ENCODE peak calls at places on chromosomes 16 and 17, in seven cellular contexts. T, N, W, Z, X, A and I are unnamed samples.

GRCh38 chr16:8855972-8856371 is 12.8 kb downstream of the CARHSP1 start:
- DNase-seq in T (no peak), Z (no peak), W (no peak), A (no peak), N (no peak), X (no peak), I (no peak)

GRCh38 chr16:23948949-23949392 is 113.2 kb downstream of the PRKCB start:
- DNase-seq in X (no peak), N (no peak), A (peak), Z (peak), T (no peak), W (no peak), I (no peak)

GRCh38 chr16:6020162-6020980 is 922.8 kb upstream of the EEF2KMT start:
- DNase-seq in T (no peak), A (no peak), W (no peak), N (no peak), Z (no peak), X (no peak), I (no peak)

GRCh38 chr16:88747588-88748301 is 37.3 kb downstream of the PIEZO1 start:
- DNase-seq in X (peak), A (no peak), Z (no peak), N (no peak), W (no peak), T (peak), I (no peak)

GRCh38 chr16:78045865-78046581 is 23.7 kb downstream of the CLEC3A start:
- DNase-seq in W (peak), A (peak), X (peak), Z (peak), N (no peak), T (peak), I (peak)

GRCh38 chr17:55394357-55395021 is 27.1 kb downstream of the MMD start:
- DNase-seq in W (no peak), N (no peak), Z (no peak), A (no peak), T (no peak), X (no peak), I (no peak)

GRCh38 chr17:64950871-64951270 is 31.6 kb upstream of the LRRC37A3 start:
- DNase-seq in X (no peak), Z (no peak), N (no peak), W (no peak), A (no peak), T (no peak), I (no peak)

GRCh38 chr16:84058211-84058610 is 15.6 kb upstream of the SLC38A8 start:
- DNase-seq in N (no peak), T (no peak), A (no peak), Z (no peak), W (no peak), X (no peak), I (no peak)

GRCh38 chr17:13576661-13577526 is 24.8 kb downstream of the HS3ST3A1 start:
- DNase-seq in X (no peak), A (no peak), T (no peak), Z (no peak), W (no peak), N (no peak), I (no peak)

GRCh38 chr16:67206129-67206837 is 7.4 kb downstream of the ELMO3 start:
- DNase-seq in T (no peak), N (no peak), Z (no peak), X (no peak), A (no peak), W (no peak), I (no peak)

GRCh38 chr17:47649972-47650524 is 329 bp downstream of the KPNB1 start:
- DNase-seq in X (no peak), Z (peak), T (no peak), N (peak), W (no peak), A (peak), I (peak)

GRCh38 chr17:6642592-6642991 is 1.7 kb downstream of the TXNDC17 start:
- DNase-seq in X (no peak), N (no peak), Z (no peak), W (no peak), T (no peak), A (no peak), I (no peak)

GRCh38 chr17:75909812-75910274 is 5.2 kb upstream of the MRPL38 start:
- DNase-seq in X (no peak), N (no peak), A (no peak), Z (no peak), T (no peak), W (peak), I (no peak)

GRCh38 chr16:86297391-86297790 is 212.9 kb upstream of the FOXF1 start:
- DNase-seq in X (no peak), A (no peak), W (no peak), T (no peak), N (peak), Z (no peak), I (no peak)

GRCh38 chr17:41519501-41520224 is 973 bp upstream of the KRT15 start:
- DNase-seq in T (no peak), N (no peak), A (no peak), X (no peak), W (no peak), Z (no peak), I (no peak)

GRCh38 chr17:50361561-50362480 is 11.2 kb downstream of the MRPL27 start:
- DNase-seq in Z (peak), N (peak), T (peak), W (peak), A (peak), X (peak), I (no peak)

GRCh38 chr16:66519974-66520373 is 29.9 kb downstream of the TK2 start:
- DNase-seq in X (no peak), A (no peak), N (no peak), W (no peak), Z (no peak), T (no peak), I (no peak)